ENCODE peak calls at places on chromosomes 4 and X, in five cellular contexts. G is psoas muscle; Y is occipital lobe; E is CD4-positive, alpha-beta T cell; D is A549. P is an unnamed sample.

GRCh38 chr4:70945452-70946055 is 43.4 kb downstream of the MOB1B start:
- DNase-seq in Y (no peak), D (no peak), G (no peak), E (no peak), P (no peak)

GRCh38 chr4:47835489-47835888 is 2.4 kb downstream of the CORIN start:
- DNase-seq in D (no peak), Y (no peak), E (no peak), G (no peak), P (no peak)

GRCh38 chr4:15920723-15921591 is 17.6 kb downstream of the FGFBP1 start:
- DNase-seq in D (peak; percentile 63), G (peak; percentile 72), E (no peak), Y (peak; percentile 22), P (no peak)

GRCh38 chr4:2685541-2685940 is 70.6 kb downstream of the TNIP2 start:
- DNase-seq in D (no peak), G (no peak), E (no peak), Y (no peak), P (no peak)

GRCh38 chrX:23828894-23829293 is 45.9 kb downstream of the SAT1 start:
- DNase-seq in Y (no peak), D (no peak), E (no peak), G (no peak), P (no peak)

GRCh38 chr4:7793186-7793585 is 146.5 kb downstream of the AFAP1 start:
- DNase-seq in D (no peak), E (no peak), G (no peak), Y (no peak), P (no peak)

GRCh38 chrX:13110427-13111324 is 66.3 kb upstream of the FAM9C start:
- DNase-seq in D (peak; percentile 62), Y (no peak), G (peak; percentile 25), E (no peak), P (no peak)

GRCh38 chr4:127251423-127251822 is 381.3 kb upstream of the INTU start:
- DNase-seq in D (no peak), Y (no peak), G (no peak), E (no peak), P (no peak)

GRCh38 chrX:19949340-19949739 is 41.5 kb downstream of the BCLAF3 start:
- DNase-seq in D (no peak), G (no peak), Y (no peak), E (no peak), P (no peak)

GRCh38 chrX:153883163-153883843 is 2.7 kb downstream of the L1CAM start:
- DNase-seq in D (no peak), Y (no peak), G (no peak), E (no peak), P (no peak)

GRCh38 chr4:137700751-137701150 is 168.5 kb upstream of the PCDH18 start:
- DNase-seq in E (no peak), Y (no peak), D (no peak), G (no peak), P (no peak)

GRCh38 chr4:156038772-156039171 is 85.1 kb upstream of the CTSO start:
- DNase-seq in Y (no peak), D (no peak), E (no peak), G (no peak), P (no peak)

GRCh38 chrX:97290199-97290598 is 406.5 kb downstream of the RPA4 start:
- DNase-seq in D (no peak), E (no peak), G (no peak), Y (no peak), P (no peak)

GRCh38 chrX:103864886-103865534 is 33.0 kb upstream of the RAB9B start:
- DNase-seq in D (no peak), Y (no peak), G (no peak), E (no peak), P (no peak)

GRCh38 chr4:131093303-131093702 is 1997.4 kb downstream of the C4orf33 start:
- DNase-seq in Y (no peak), G (no peak), E (no peak), D (no peak), P (no peak)

GRCh38 chr4:7195138-7195510 is 2.8 kb downstream of the SORCS2 start:
- DNase-seq in G (no peak), D (no peak), E (no peak), Y (no peak), P (no peak)

GRCh38 chr4:100289980-100290379 is 99.7 kb upstream of the DDIT4L start:
- DNase-seq in G (no peak), D (no peak), Y (no peak), E (no peak), P (no peak)

P was measured in anterior cingulate cortex.